ENCODE peak calls at places on chromosomes 4 and X, in eight cellular contexts. P is endothelial cell of umbilical vein, V is tibial nerve, W is uterus, J is spleen, Q is ovary, R is right lobe of liver, L is upper lobe of left lung. N is an unnamed sample. For H3K36me3 and H3K4me1, the result is how much of the 10 kb centered on the place peaks cover.

GRCh38 chr4:44725166-44725565 is 1.2 kb downstream of the GNPDA2 start:
- DNase-seq in P (no peak), V (no peak), W (no peak), J (no peak), Q (no peak), R (no peak), L (no peak), N (no peak)

GRCh38 chrX:38018734-38019410 is 12.5 kb downstream of the SYTL5 start:
- DNase-seq in P (no peak), V (no peak), W (no peak), J (no peak), Q (no peak), R (no peak), L (no peak), N (no peak)

GRCh38 chr4:89820005-89820404 is 17.0 kb downstream of the SNCA start:
- DNase-seq in P (no peak), V (no peak), W (no peak), J (no peak), Q (no peak), R (no peak), L (no peak), N (no peak)

GRCh38 chr4:161160718-161161117 is 1003.1 kb downstream of the FSTL5 start:
- DNase-seq in P (no peak), V (no peak), W (no peak), J (no peak), Q (no peak), R (no peak), L (no peak), N (no peak)

GRCh38 chr4:160129439-160129838 is 1026.6 kb downstream of the RAPGEF2 start:
- DNase-seq in P (no peak), V (no peak), W (no peak), J (no peak), Q (no peak), R (no peak), L (no peak), N (no peak)

GRCh38 chrX:9906919-9907318 is 60.2 kb upstream of the CLDN34 start:
- DNase-seq in P (no peak), V (no peak), W (no peak), J (peak), Q (no peak), R (no peak), L (no peak), N (no peak)

GRCh38 chr4:148477276-148477675 is 35.1 kb upstream of the NR3C2 start:
- DNase-seq in P (no peak), V (no peak), W (no peak), J (no peak), Q (no peak), R (no peak), L (no peak), N (no peak)

GRCh38 chrX:114712466-114712865 is 128.6 kb downstream of the HTR2C start:
- DNase-seq in P (no peak), V (no peak), W (no peak), J (no peak), Q (no peak), R (no peak), L (no peak), N (no peak)

GRCh38 chr4:112327950-112328349 is 30.8 kb downstream of the ALPK1 start:
- DNase-seq in P (peak), V (no peak), W (no peak), J (peak), Q (no peak), R (no peak), L (no peak), N (no peak)

GRCh38 chrX:54181196-54181953 is 1.7 kb downstream of the FAM120C start:
- DNase-seq in P (peak), V (no peak), W (no peak), J (no peak), Q (no peak), R (no peak), L (no peak), N (no peak)

GRCh38 chr4:159593651-159594050 is 490.8 kb downstream of the RAPGEF2 start:
- DNase-seq in P (no peak), V (no peak), W (no peak), J (no peak), Q (no peak), R (no peak), L (no peak), N (no peak)

GRCh38 chrX:129738466-129739308 is at the start of gene XPNPEP2:
- DNase-seq in P (no peak), V (no peak), W (peak), J (no peak), Q (peak), R (no peak), L (no peak), N (no peak)

GRCh38 chr4:118989098-118990080 is 100.7 kb downstream of the SYNPO2 start:
- DNase-seq in P (peak), V (no peak), W (peak), J (no peak), Q (no peak), R (no peak), L (no peak), N (peak)

GRCh38 chr4:83075696-83076095 is 38.8 kb downstream of the PLAC8 start:
- DNase-seq in P (peak), V (no peak), W (peak), J (no peak), Q (no peak), R (no peak), L (no peak), N (no peak)

GRCh38 chrX:40064055-40064597 is 33.6 kb downstream of the BCOR start:
- DNase-seq in P (no peak), V (no peak), W (no peak), J (no peak), Q (no peak), R (no peak), L (no peak), N (no peak)
- TF ChIP-seq POLR2A in P (no peak), V (no peak), W (no peak), J (no peak), Q (no peak), R (no peak), L (no peak), N (no peak)

DNA sequence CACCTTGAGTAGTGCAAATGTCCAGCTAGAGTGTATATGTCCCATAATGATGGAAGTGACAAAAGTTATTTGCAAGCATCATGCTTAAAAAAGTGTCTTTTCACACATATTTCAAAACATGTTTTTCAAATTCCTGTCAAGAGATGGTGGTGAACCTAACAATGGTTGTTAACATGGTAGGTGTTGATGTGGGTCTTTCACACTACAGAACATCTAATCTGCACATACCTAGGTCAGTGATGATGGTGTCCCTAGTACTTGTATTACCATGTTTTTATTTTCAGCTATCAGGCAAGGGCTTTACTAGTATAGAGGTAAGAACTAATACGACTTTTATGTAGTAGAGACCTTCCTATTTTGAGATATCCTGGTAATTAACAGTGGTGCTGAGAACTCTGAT is 3.4 kb upstream of the ATXN3L start:
- DNase-seq in P (no peak), V (no peak), W (no peak), J (no peak), Q (no peak), R (no peak), L (no peak), N (no peak)
- H3K36me3 ChIP-seq in P (under half), V (under half), W (under half), J (under half), Q (under half), R (under half), L (under half), N (under half)

GRCh38 chr4:184450743-184451142 is 23.6 kb downstream of the IRF2 start:
- DNase-seq in P (no peak), V (no peak), W (no peak), J (no peak), Q (no peak), R (no peak), L (no peak), N (peak)
- H3K4me1 ChIP-seq in P (under half), V (half or more), W (under half), J (half or more), Q (under half), R (under half), L (half or more), N (half or more)

DNA sequence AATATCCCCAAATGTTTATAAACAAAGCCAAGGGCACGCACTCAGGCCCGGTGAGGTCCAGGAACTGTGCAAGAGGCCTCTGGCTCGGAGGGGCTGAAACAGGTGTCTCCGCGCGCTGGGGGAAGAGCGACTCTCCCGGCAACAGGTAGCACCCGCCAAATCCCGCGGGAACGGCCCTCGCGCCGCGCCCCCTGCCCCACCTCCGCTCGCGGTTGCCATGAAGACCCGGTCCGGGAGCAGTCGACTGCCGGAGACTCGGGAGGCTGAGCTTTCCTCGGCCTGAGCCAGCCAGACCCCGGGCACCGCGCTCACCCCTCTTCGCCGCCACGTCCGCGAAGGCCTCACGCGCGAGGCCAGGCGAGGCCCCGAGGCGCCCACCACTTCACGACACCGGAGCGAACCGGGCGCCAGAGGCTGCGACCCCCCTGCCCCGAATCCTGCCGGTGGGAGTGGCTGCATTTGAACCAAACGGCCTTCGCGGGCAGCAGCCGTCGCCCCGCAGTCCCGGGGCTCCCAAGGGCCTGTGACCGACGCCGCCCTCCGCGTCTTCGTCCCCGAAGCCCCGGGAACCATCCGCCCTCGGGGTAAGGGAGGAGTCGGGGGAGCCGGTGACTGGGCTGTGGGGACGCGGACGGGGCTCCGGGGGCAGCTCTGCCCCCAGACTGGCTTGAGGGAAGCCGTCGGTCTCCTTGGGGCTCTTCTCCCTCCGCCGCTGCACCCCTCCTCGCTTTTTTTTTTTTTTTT is at the start of gene NSUN7:
- DNase-seq in P (peak), V (no peak), W (peak), J (peak), Q (peak), R (peak), L (peak), N (no peak)
- TF ChIP-seq POLR2A in P (no peak), V (no peak), W (peak), J (no peak), Q (no peak), R (no peak), L (peak), N (no peak)

GRCh38 chr4:146335763-146336412 is 121.5 kb downstream of the REELD1 start:
- DNase-seq in P (peak), V (no peak), W (no peak), J (no peak), Q (no peak), R (no peak), L (no peak), N (no peak)
- H3K36me3 ChIP-seq in P (under half), V (under half), W (under half), J (under half), Q (under half), R (under half), L (under half), N (under half)

GRCh38 chr4:13703096-13703495 is 75.6 kb upstream of the BOD1L1 start:
- DNase-seq in P (no peak), V (no peak), W (no peak), J (no peak), Q (no peak), R (no peak), L (no peak), N (no peak)
- H3K4me1 ChIP-seq in P (under half), V (under half), W (under half), J (under half), Q (under half), R (under half), L (under half), N (under half)

GRCh38 chrX:135520553-135521404 is at the start of gene INTS6L:
- DNase-seq in P (peak), V (peak), W (peak), J (peak), Q (peak), R (peak), L (peak), N (peak)
- TF ChIP-seq POLR2A in P (peak), V (peak), W (peak), J (peak), Q (peak), R (peak), L (peak), N (peak)

GRCh38 chr4:15054546-15054945 is 52.3 kb downstream of the CPEB2 start:
- DNase-seq in P (no peak), V (no peak), W (no peak), J (no peak), Q (no peak), R (no peak), L (no peak), N (no peak)
- H3K36me3 ChIP-seq in P (under half), V (half or more), W (under half), J (half or more), Q (under half), R (under half), L (half or more), N (under half)

DNA sequence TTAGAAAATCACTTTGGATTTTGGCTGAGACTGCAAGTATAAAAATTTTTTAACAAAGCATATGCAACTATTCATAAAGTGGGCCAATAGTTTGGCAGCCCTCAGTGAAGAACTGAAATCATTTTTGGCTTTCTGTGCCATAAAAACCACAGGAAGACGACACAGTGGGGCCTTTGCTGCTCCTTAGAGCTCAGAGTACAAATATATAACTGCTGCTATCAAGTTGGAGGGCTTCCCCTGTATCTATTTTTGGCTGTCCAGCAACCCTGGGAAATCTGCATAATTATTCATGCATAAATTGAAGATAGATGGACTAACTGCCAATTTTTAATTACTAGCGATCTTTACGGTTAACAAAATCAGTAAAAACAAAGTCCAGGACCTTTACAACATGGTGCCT is 51.5 kb upstream of the FTHL17 start:
- DNase-seq in P (no peak), V (no peak), W (no peak), J (no peak), Q (no peak), R (no peak), L (no peak), N (no peak)
- H3K4me1 ChIP-seq in P (under half), V (under half), W (under half), J (under half), Q (under half), R (under half), L (under half), N (under half)

N was measured in gastrocnemius medialis.